ENCODE peak calls at places on chromosomes 13 and 19, in nine cellular contexts. D, Z, K, X, S, B, O, G and N are unnamed samples.

GRCh38 chr13:114146629-114147028 is 14.2 kb upstream of the RASA3 start:
- DNase-seq in B (no peak), Z (peak; percentile 8), D (no peak), K (no peak), X (peak; percentile 90), O (no peak), S (no peak), G (no peak), N (no peak)

GRCh38 chr19:2275588-2276428 is 6.2 kb downstream of the PEAK3 start:
- DNase-seq in G (no peak), K (no peak), X (peak; percentile 78), B (no peak), O (no peak), S (no peak), Z (no peak), D (no peak), N (no peak)

GRCh38 chr19:56839665-56840451 is 668 bp downstream of the PEG3 start:
- DNase-seq in G (peak; percentile 94), X (peak; percentile 23), O (peak; percentile 99), D (peak; percentile 90), S (no peak), B (peak; percentile 98), Z (no peak), K (no peak), N (peak; percentile 92)

GRCh38 chr19:45632468-45633196 is 6.6 kb downstream of the EML2 start:
- DNase-seq in Z (peak; percentile 85), B (peak; percentile 53), S (peak; percentile 94), X (peak; percentile 99), K (no peak), G (peak; percentile 96), D (no peak), O (no peak), N (peak; percentile 88)

GRCh38 chr19:27794444-27795042 is 1418.4 kb downstream of the UQCRFS1 start:
- DNase-seq in D (no peak), O (no peak), K (no peak), X (peak; percentile 56), Z (peak; percentile 52), G (peak; percentile 54), S (peak; percentile 52), B (no peak), N (peak; percentile 3)

GRCh38 chr19:42634409-42635232 is 39.9 kb upstream of the CEACAM8 start:
- DNase-seq in O (no peak), X (peak; percentile 26), Z (peak; percentile 34), K (no peak), B (no peak), D (no peak), G (peak; percentile 25), S (no peak), N (no peak)

GRCh38 chr19:7888145-7888825 is at the start of gene LRRC8E:
- DNase-seq in B (no peak), K (no peak), S (peak; percentile 82), G (peak; percentile 72), X (peak; percentile 96), O (no peak), Z (peak; percentile 83), D (no peak), N (peak; percentile 63)

GRCh38 chr13:99979453-99980200 is 2.0 kb upstream of the ZIC2 start:
- DNase-seq in B (no peak), X (peak; percentile 81), D (no peak), K (no peak), S (peak; percentile 72), G (no peak), O (no peak), Z (peak; percentile 74), N (no peak)

GRCh38 chr19:14337510-14337909 is 43.7 kb upstream of the ADGRE5 start:
- DNase-seq in O (no peak), K (no peak), Z (peak; percentile 11), S (no peak), G (no peak), D (no peak), B (no peak), X (peak; percentile 84), N (no peak)

GRCh38 chr19:48624791-48625723 is 5.8 kb downstream of the SPHK2 start:
- DNase-seq in Z (no peak), X (peak; percentile 85), B (no peak), G (no peak), O (no peak), D (no peak), K (no peak), S (no peak), N (no peak)

GRCh38 chr13:61029064-61029463 is 386.6 kb downstream of the PCDH20 start:
- DNase-seq in D (no peak), S (peak; percentile 49), O (no peak), K (no peak), Z (no peak), G (no peak), B (no peak), X (peak; percentile 34), N (no peak)

GRCh38 chr19:22052644-22053013 is 345 bp downstream of the ZNF257 start:
- DNase-seq in X (no peak), G (no peak), S (no peak), O (no peak), D (no peak), B (no peak), Z (no peak), K (no peak), N (no peak)

GRCh38 chr13:48772908-48773307 is 119.2 kb downstream of the CYSLTR2 start:
- DNase-seq in Z (no peak), D (no peak), B (no peak), K (no peak), G (no peak), O (no peak), S (no peak), X (no peak), N (no peak)

GRCh38 chr19:4951671-4952070 is 17.2 kb upstream of the KDM4B start:
- DNase-seq in O (no peak), X (no peak), K (no peak), S (no peak), Z (no peak), G (no peak), D (no peak), B (no peak), N (no peak)

GRCh38 chr13:112072531-112073244 is 5.7 kb downstream of the SOX1 start:
- DNase-seq in S (peak; percentile 88), O (peak; percentile 27), G (no peak), D (no peak), X (peak; percentile 96), Z (no peak), K (no peak), B (peak; percentile 56), N (peak; percentile 83)

GRCh38 chr19:38788478-38789243 is at the start of gene LGALS7B:
- DNase-seq in K (no peak), X (peak; percentile 41), Z (no peak), S (no peak), O (no peak), D (no peak), B (no peak), G (no peak), N (no peak)

GRCh38 chr13:31124225-31124624 is 37.5 kb downstream of the HSPH1 start:
- DNase-seq in Z (no peak), S (no peak), B (no peak), D (no peak), K (no peak), O (no peak), X (no peak), G (no peak), N (no peak)

GRCh38 chr19:3479177-3479818 is 1.0 kb downstream of the SMIM24 start:
- DNase-seq in G (no peak), S (no peak), B (no peak), Z (peak; percentile 18), X (peak; percentile 90), D (no peak), O (no peak), K (no peak), N (no peak)

GRCh38 chr13:28684257-28684656 is 25.3 kb downstream of the POMP start:
- DNase-seq in K (no peak), Z (no peak), D (no peak), O (no peak), G (no peak), S (peak; percentile 78), X (peak; percentile 78), B (no peak), N (peak; percentile 30)

GRCh38 chr13:101579291-101579802 is 126.9 kb downstream of the ITGBL1 start:
- DNase-seq in K (peak; percentile 43), S (no peak), D (no peak), X (no peak), B (peak; percentile 71), O (no peak), Z (no peak), G (peak; percentile 44), N (no peak)

GRCh38 chr13:99459101-99459500 is 42.2 kb upstream of the TM9SF2 start:
- DNase-seq in K (no peak), S (no peak), O (no peak), D (no peak), G (no peak), Z (no peak), X (peak; percentile 36), B (no peak), N (no peak)

GRCh38 chr13:28324181-28324789 is 170.6 kb downstream of the FLT1 start:
- DNase-seq in B (peak; percentile 77), D (no peak), S (peak; percentile 72), X (peak; percentile 88), O (peak; percentile 29), Z (peak; percentile 56), G (peak; percentile 80), K (peak; percentile 40), N (peak; percentile 57)

GRCh38 chr19:1911995-1912394 is 6.8 kb downstream of the ADAT3 start:
- DNase-seq in B (no peak), X (no peak), Z (no peak), D (no peak), O (no peak), S (no peak), G (no peak), K (no peak), N (no peak)

GRCh38 chr13:108494991-108495661 is 134.3 kb upstream of the MYO16 start:
- DNase-seq in B (no peak), X (peak; percentile 45), O (no peak), G (no peak), Z (no peak), D (no peak), K (no peak), S (peak; percentile 69), N (peak; percentile 32)

GRCh38 chr13:29925457-29925856 is 75.0 kb upstream of the UBL3 start:
- DNase-seq in S (no peak), X (no peak), Z (peak; percentile 8), D (peak; percentile 45), B (peak; percentile 68), K (no peak), G (peak; percentile 97), O (no peak), N (no peak)

GRCh38 chr19:35098413-35099049 is 17.1 kb upstream of the FXYD3 start:
- DNase-seq in D (no peak), B (no peak), Z (no peak), K (no peak), G (no peak), S (no peak), O (no peak), X (no peak), N (no peak)

GRCh38 chr13:99215466-99215865 is 14.8 kb downstream of the UBAC2 start:
- DNase-seq in D (no peak), O (no peak), S (no peak), Z (no peak), G (no peak), B (no peak), X (no peak), K (no peak), N (no peak)